ENCODE peak calls at places on chromosome 20, in five cellular contexts. One of them, this sample, is unnamed.

GRCh38 chr20:64065062-64065972 is 2.3 kb downstream of the TCEA2 start:
- DNase-seq in uterus: no peak
- DNase-seq in stomach: no peak
- DNase-seq in IMR-90: no peak
- DNase-seq in heart left ventricle: no peak
- DNase-seq in this sample: no peak

GRCh38 chr20:5448449-5449118 is 131.8 kb upstream of the PROKR2 start:
- DNase-seq in IMR-90: peak
- DNase-seq in uterus: no peak
- DNase-seq in heart left ventricle: no peak
- DNase-seq in stomach: peak
- DNase-seq in this sample: peak

GRCh38 chr20:20547876-20548266 is 164.6 kb downstream of the RALGAPA2 start:
- DNase-seq in heart left ventricle: no peak
- DNase-seq in IMR-90: no peak
- DNase-seq in uterus: no peak
- DNase-seq in stomach: no peak
- DNase-seq in this sample: no peak

GRCh38 chr20:13344671-13345070 is 123.6 kb downstream of the ISM1 start:
- DNase-seq in stomach: no peak
- DNase-seq in heart left ventricle: no peak
- DNase-seq in uterus: no peak
- DNase-seq in IMR-90: no peak
- DNase-seq in this sample: no peak

GRCh38 chr20:34112600-34113061 is 588 bp upstream of the EIF2S2 start:
- DNase-seq in uterus: peak
- DNase-seq in stomach: peak
- DNase-seq in IMR-90: peak
- DNase-seq in heart left ventricle: peak
- DNase-seq in this sample: peak

GRCh38 chr20:50460608-50461268 is 49.4 kb upstream of the PTPN1 start:
- DNase-seq in uterus: peak
- DNase-seq in stomach: peak
- DNase-seq in IMR-90: peak
- DNase-seq in heart left ventricle: peak
- DNase-seq in this sample: peak

GRCh38 chr20:6976535-6976934 is 209.0 kb downstream of the BMP2 start:
- DNase-seq in heart left ventricle: no peak
- DNase-seq in stomach: no peak
- DNase-seq in IMR-90: no peak
- DNase-seq in uterus: no peak
- DNase-seq in this sample: no peak

GRCh38 chr20:58481541-58482021 is 33.6 kb downstream of the APCDD1L start:
- DNase-seq in heart left ventricle: no peak
- DNase-seq in uterus: no peak
- DNase-seq in IMR-90: no peak
- DNase-seq in stomach: peak
- DNase-seq in this sample: no peak

GRCh38 chr20:51622004-51622874 is 79.7 kb upstream of the NFATC2 start:
- DNase-seq in IMR-90: no peak
- DNase-seq in heart left ventricle: no peak
- DNase-seq in stomach: no peak
- DNase-seq in uterus: no peak
- DNase-seq in this sample: no peak

GRCh38 chr20:24079661-24080412 is 91.3 kb upstream of the GGTLC1 start:
- DNase-seq in uterus: no peak
- DNase-seq in IMR-90: no peak
- DNase-seq in stomach: no peak
- DNase-seq in heart left ventricle: no peak
- DNase-seq in this sample: no peak

GRCh38 chr20:24081077-24081476 is 92.5 kb upstream of the GGTLC1 start:
- DNase-seq in stomach: no peak
- DNase-seq in IMR-90: no peak
- DNase-seq in uterus: no peak
- DNase-seq in heart left ventricle: no peak
- DNase-seq in this sample: no peak

GRCh38 chr20:24086121-24086520 is 97.5 kb upstream of the GGTLC1 start:
- DNase-seq in uterus: no peak
- DNase-seq in stomach: no peak
- DNase-seq in IMR-90: no peak
- DNase-seq in heart left ventricle: no peak
- DNase-seq in this sample: no peak

GRCh38 chr20:24084281-24084680 is 95.7 kb upstream of the GGTLC1 start:
- DNase-seq in heart left ventricle: no peak
- DNase-seq in stomach: no peak
- DNase-seq in uterus: no peak
- DNase-seq in IMR-90: no peak
- DNase-seq in this sample: no peak
- TF ChIP-seq POLR2A in heart left ventricle: no peak
- TF ChIP-seq POLR2A in stomach: no peak
- TF ChIP-seq POLR2A in uterus: no peak
- TF ChIP-seq POLR2A in IMR-90: no peak
- TF ChIP-seq POLR2A in this sample: no peak

DNA sequence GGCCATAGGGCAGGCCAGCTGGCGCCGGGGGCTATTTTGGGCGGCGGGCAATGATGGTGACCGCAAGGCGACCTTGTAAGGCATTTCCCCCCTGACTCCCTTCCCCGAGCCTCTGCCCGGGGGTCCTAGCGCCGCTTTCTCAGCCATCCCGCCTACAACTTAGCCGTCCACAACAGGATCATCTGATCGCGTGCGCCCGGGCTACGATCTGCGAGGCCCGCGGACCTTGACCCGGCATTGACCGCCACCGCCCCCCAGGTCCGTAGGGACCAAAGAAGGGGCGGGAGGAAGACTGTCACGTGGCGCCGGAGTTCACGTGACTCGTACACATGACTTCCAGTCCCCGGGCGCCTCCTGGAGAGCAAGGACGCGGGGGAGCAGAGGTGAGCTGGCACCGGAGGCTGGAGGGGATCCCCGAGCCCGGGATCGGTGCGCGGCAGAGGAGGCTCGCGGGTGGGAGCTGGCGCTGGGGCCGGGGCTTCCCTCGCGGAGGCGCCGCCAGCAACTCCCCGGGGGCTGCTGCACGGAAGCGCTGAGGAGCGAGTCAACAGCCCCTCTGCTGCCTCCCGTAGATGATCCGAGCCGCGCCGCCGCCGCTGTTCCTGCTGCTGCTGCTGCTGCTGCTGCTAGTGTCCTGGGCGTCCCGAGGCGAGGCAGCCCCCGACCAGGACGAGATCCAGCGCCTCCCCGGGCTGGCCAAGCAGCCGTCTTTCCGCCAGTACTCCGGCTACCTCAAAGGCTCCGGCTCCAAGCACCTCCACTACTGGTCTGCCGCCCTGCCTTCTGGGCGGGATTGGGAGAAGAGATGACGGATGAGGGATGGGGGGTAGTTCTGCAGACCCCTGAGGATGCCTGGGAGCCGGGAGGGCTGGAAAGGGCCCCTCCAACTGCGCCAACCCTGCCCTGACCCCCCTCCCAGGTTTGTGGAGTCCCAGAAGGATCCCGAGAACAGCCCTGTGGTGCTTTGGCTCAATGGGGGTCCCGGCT is at the start of the genes CTSA and NEURL2:
- DNase-seq in stomach: peak
- DNase-seq in IMR-90: peak
- DNase-seq in uterus: peak
- DNase-seq in heart left ventricle: peak
- DNase-seq in this sample: peak
- TF ChIP-seq CTCF in stomach: no peak
- TF ChIP-seq CTCF in IMR-90: no peak
- TF ChIP-seq CTCF in uterus: peak
- TF ChIP-seq CTCF in heart left ventricle: no peak
- TF ChIP-seq CTCF in this sample: no peak

DNA sequence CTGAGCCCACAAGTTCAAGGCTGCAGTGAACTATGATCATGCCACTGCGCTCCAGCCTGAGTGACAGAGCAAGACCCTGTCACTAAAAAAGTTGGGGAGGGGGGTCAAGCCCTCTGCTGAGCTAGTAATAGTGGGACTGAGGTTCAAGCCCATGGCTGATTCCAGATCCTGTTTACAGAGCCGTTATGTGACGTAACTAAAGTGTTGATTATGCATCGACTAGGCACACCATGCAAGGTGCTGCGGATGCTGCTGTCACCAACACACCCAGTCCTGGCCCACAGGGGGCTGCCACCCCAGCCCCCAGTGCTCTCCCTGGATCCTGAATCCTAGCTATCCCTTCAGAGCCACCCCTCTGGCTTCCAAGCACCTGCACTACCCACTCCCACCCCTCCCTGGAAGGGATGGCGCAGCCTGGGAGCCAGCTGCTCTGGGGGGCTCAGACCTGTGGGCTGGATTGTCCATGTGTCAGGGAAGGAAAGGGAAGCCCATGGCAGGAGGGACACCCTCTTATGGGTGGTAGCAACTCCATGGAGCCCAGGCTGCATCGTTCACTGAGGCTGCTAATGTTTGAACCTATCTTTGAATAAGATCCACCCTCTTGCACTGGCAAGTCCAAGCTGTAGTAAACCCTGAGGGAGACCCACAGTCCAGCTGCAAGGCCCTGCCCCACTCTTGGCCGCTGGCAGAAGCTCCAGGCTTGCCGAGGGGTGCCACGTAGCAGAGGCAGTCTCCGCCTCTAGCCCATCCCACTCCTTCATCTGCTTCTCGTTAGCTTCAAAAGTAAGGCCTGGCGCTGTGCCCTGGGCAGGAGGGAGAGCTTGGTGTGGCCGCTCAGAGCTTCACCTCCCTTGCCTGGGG is 95.0 kb downstream of the SNX5 start:
- DNase-seq in IMR-90: peak
- DNase-seq in uterus: peak
- DNase-seq in heart left ventricle: peak
- DNase-seq in stomach: peak
- DNase-seq in this sample: peak
- TF ChIP-seq POLR2A in IMR-90: no peak
- TF ChIP-seq POLR2A in uterus: no peak
- TF ChIP-seq POLR2A in heart left ventricle: no peak
- TF ChIP-seq POLR2A in stomach: no peak
- TF ChIP-seq POLR2A in this sample: no peak

DNA sequence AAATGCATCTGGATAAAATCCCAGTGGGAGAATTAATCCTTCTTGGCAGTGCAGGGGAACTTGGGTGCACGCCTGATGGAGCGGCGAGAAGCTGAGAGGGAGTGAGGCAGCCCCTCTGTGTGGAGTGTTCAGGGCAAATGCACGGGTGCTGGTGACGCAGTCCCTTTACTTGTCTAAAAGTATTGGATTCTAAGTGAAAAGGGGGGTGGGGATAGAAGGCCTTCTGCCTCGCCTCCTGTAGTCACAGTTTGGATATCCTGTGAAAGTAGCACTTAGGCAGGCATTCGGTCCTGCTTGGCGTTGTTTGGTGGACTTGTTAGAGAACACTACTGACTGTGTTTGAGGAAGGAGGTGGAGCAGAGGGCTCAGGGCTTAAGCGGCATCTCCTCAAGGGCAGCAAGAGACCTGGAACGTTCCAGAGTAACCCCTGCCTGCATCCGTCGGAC is 39.3 kb downstream of the PHACTR3 start:
- DNase-seq in stomach: peak
- DNase-seq in IMR-90: no peak
- DNase-seq in heart left ventricle: no peak
- DNase-seq in uterus: no peak
- DNase-seq in this sample: no peak
- TF ChIP-seq CTCF in stomach: no peak
- TF ChIP-seq CTCF in IMR-90: no peak
- TF ChIP-seq CTCF in heart left ventricle: no peak
- TF ChIP-seq CTCF in uterus: no peak
- TF ChIP-seq CTCF in this sample: no peak

GRCh38 chr20:47361268-47361665 is 4.8 kb upstream of the ZMYND8 start:
- DNase-seq in uterus: no peak
- DNase-seq in IMR-90: no peak
- DNase-seq in stomach: no peak
- DNase-seq in heart left ventricle: no peak
- DNase-seq in this sample: no peak

GRCh38 chr20:47360207-47360488 is 3.6 kb upstream of the ZMYND8 start:
- DNase-seq in uterus: no peak
- DNase-seq in IMR-90: peak
- DNase-seq in stomach: peak
- DNase-seq in heart left ventricle: peak
- DNase-seq in this sample: peak

GRCh38 chr20:47359533-47360206 is 3.2 kb upstream of the ZMYND8 start:
- DNase-seq in stomach: no peak
- DNase-seq in heart left ventricle: peak
- DNase-seq in uterus: no peak
- DNase-seq in IMR-90: no peak
- DNase-seq in this sample: no peak

GRCh38 chr20:47358672-47359532 is 2.4 kb upstream of the ZMYND8 start:
- DNase-seq in stomach: peak
- DNase-seq in heart left ventricle: peak
- DNase-seq in uterus: peak
- DNase-seq in IMR-90: peak
- DNase-seq in this sample: peak

DNA sequence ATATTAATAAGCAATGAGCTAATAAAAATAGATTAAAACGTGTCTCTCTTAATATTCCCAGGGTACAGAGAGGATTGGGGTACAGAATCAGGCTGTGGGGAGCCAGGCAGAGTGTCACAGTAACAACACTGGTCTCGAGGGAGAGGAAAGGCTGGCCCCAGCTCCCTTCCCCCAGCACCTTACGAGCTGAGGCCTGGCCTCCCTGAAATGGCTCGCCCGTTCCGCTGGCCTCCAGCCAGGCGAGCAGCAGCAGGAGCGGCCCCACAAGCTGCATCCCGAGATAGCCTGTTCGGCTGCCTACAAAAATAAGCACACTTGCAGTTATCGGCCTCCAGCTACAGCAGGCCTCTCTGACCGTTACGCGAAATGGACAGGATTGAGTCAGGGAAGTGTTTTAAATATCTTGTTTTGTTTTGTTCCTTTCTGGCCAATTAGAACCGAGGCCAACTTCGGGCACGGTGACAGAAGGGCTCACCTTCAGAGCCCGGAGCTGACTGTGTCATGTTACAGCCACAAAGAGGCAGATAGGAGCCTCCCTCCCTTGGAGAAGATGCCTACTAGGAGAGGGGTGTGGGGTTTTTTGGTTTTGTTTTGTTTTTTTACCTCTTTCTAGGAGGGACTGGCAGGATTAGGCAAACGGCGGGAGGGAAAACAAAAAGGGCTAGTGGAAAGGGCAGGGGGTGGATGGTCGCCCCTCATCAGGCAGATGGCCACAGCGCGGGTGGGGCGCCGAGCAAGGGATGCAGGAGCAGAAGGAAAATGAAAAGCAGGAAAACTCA is 4.2 kb upstream of the ZMYND8 start:
- DNase-seq in IMR-90: peak
- DNase-seq in stomach: peak
- DNase-seq in heart left ventricle: peak
- DNase-seq in uterus: peak
- DNase-seq in this sample: peak
- TF ChIP-seq POLR2A in IMR-90: peak
- TF ChIP-seq POLR2A in stomach: no peak
- TF ChIP-seq POLR2A in heart left ventricle: no peak
- TF ChIP-seq POLR2A in uterus: peak
- TF ChIP-seq POLR2A in this sample: no peak

GRCh38 chr20:47296950-47297349 is 59.5 kb downstream of the ZMYND8 start:
- DNase-seq in uterus: no peak
- DNase-seq in stomach: no peak
- DNase-seq in heart left ventricle: no peak
- DNase-seq in IMR-90: no peak
- DNase-seq in this sample: peak
- TF ChIP-seq CTCF in uterus: no peak
- TF ChIP-seq CTCF in stomach: no peak
- TF ChIP-seq CTCF in heart left ventricle: no peak
- TF ChIP-seq CTCF in IMR-90: no peak
- TF ChIP-seq CTCF in this sample: no peak

This sample was measured in lower leg skin.